ENCODE peak calls at places on chromosomes 12 and 14, in nine cellular contexts. H is AG04450, J is choroid plexus epithelial cell, X is GM12865, U is transverse colon, S is stomach, Q is astrocyte of the spinal cord, R is BE2C, T is endothelial cell of umbilical vein. P is an unnamed sample.

GRCh38 chr14:104423224-104423681 is 156.3 kb upstream of the C14orf180 start:
- DNase-seq in H (no peak), J (no peak), X (no peak), U (no peak), S (no peak), Q (no peak), R (no peak), T (no peak), P (no peak)

GRCh38 chr14:58296731-58297130 is 1.6 kb upstream of the ARID4A start:
- DNase-seq in H (no peak), J (peak; percentile 13), X (no peak), U (no peak), S (no peak), Q (no peak), R (no peak), T (peak; percentile 33), P (no peak)

GRCh38 chr14:103121846-103122577 is 1.2 kb upstream of the TNFAIP2 start:
- DNase-seq in H (no peak), J (peak; percentile 26), X (peak; percentile 54), U (peak; percentile 77), S (peak; percentile 81), Q (peak; percentile 54), R (peak; percentile 97), T (peak; percentile 73), P (no peak)

GRCh38 chr14:53032161-53032803 is 81.4 kb upstream of the FERMT2 start:
- DNase-seq in H (no peak), J (peak; percentile 83), X (no peak), U (no peak), S (no peak), Q (peak; percentile 86), R (no peak), T (peak; percentile 7), P (no peak)

GRCh38 chr12:131537267-131537920 is 173.5 kb upstream of the SFSWAP start:
- DNase-seq in H (no peak), J (no peak), X (no peak), U (no peak), S (no peak), Q (no peak), R (no peak), T (no peak), P (no peak)

GRCh38 chr14:100475268-100475667 is 111.9 kb downstream of the BEGAIN start:
- DNase-seq in H (no peak), J (no peak), X (no peak), U (no peak), S (no peak), Q (no peak), R (no peak), T (no peak), P (no peak)

GRCh38 chr12:6297170-6297569 is 13.3 kb upstream of the PLEKHG6 start:
- DNase-seq in H (no peak), J (no peak), X (no peak), U (no peak), S (no peak), Q (no peak), R (no peak), T (no peak), P (no peak)

GRCh38 chr14:21997300-21997699 is 323.7 kb upstream of the OR4E1 start:
- DNase-seq in H (no peak), J (peak; percentile 19), X (peak; percentile 26), U (no peak), S (no peak), Q (no peak), R (no peak), T (peak; percentile 23), P (peak; percentile 91)

GRCh38 chr14:91356218-91356763 is 61.3 kb downstream of the CCDC88C start:
- DNase-seq in H (no peak), J (no peak), X (peak; percentile 63), U (no peak), S (no peak), Q (no peak), R (no peak), T (no peak), P (no peak)

GRCh38 chr12:25054783-25055144 is 105.9 kb upstream of the BCAT1 start:
- DNase-seq in H (no peak), J (peak; percentile 80), X (peak; percentile 85), U (no peak), S (no peak), Q (peak; percentile 58), R (no peak), T (no peak), P (no peak)

DNA sequence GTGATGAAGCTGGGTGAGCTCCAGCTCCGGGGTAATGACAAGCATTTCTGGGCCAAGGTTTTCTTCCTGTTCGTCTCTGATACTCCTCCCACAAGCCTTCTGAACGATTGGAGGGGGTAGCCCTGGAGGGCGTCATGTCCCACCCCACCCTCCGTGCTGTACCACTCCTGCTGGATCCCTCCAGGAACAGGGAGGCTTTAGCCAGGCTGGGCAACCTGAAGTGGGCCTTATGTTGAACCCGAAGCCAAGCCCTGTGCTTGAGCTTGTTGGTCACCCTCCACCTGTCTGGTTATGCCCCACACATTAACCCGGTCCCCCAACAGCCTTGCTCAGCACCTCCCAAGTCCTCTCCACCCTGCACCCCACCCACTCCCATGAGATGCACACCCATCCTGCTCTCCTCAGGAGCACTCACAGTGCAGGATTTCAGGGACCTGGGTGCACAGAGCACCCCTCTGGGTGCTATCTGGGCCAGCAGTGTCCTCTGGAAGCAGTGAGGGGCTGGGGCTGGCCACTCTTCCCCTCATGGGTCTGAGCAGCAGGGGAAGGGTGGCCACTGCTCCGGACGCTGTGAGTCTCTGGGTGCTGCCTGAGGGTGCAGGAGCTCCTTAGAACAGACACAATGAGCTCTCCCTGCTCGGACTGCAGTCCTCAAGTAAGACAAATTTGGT is 6.8 kb upstream of the KRT83 start:
- DNase-seq in H (no peak), J (no peak), X (no peak), U (no peak), S (no peak), Q (no peak), R (no peak), T (no peak), P (no peak)
- H3K4me3 ChIP-seq in H (no peak overlapping the region), J (no peak overlapping the region), X (no peak overlapping the region), U (no peak overlapping the region), S (no peak overlapping the region), Q (no peak overlapping the region), R (no peak overlapping the region), T (no peak overlapping the region), P (no peak overlapping the region)

GRCh38 chr14:24674204-24674970 is 40.4 kb upstream of the GZMB start:
- DNase-seq in H (no peak), J (no peak), X (peak; percentile 84), U (no peak), S (no peak), Q (no peak), R (no peak), T (no peak), P (peak; percentile 60)
- H3K4me3 ChIP-seq in H (no peak overlapping the region), J (no peak overlapping the region), X (peak overlapping the region; percentile 55), U (no peak overlapping the region), S (no peak overlapping the region), Q (no peak overlapping the region), R (no peak overlapping the region), T (no peak overlapping the region), P (peak overlapping the region; percentile 19)

GRCh38 chr12:80937391-80938238 is at the start of gene LIN7A:
- DNase-seq in H (no peak), J (peak; percentile 15), X (peak; percentile 13), U (peak; percentile 14), S (peak; percentile 27), Q (peak; percentile 62), R (peak; percentile 71), T (peak; percentile 38), P (no peak)

GRCh38 chr12:80936353-80936641 is 1.4 kb downstream of the LIN7A start:
- DNase-seq in H (no peak), J (peak; percentile 42), X (no peak), U (no peak), S (no peak), Q (no peak), R (peak; percentile 50), T (no peak), P (no peak)

GRCh38 chr12:80936642-80937390 is 918 bp downstream of the LIN7A start:
- DNase-seq in H (no peak), J (peak; percentile 28), X (peak; percentile 27), U (peak; percentile 51), S (peak; percentile 27), Q (peak; percentile 63), R (peak; percentile 65), T (peak; percentile 44), P (no peak)

GRCh38 chr12:80939231-80939950 is 1.7 kb upstream of the LIN7A start:
- DNase-seq in H (no peak), J (peak; percentile 67), X (peak; percentile 6), U (no peak), S (no peak), Q (peak; percentile 24), R (no peak), T (peak; percentile 9), P (no peak)

GRCh38 chr12:80938397-80938796 is 663 bp upstream of the LIN7A start:
- DNase-seq in H (no peak), J (no peak), X (no peak), U (no peak), S (no peak), Q (no peak), R (no peak), T (no peak), P (no peak)
- H3K4me3 ChIP-seq in H (no peak overlapping the region), J (no peak overlapping the region), X (no peak overlapping the region), U (no peak overlapping the region), S (no peak overlapping the region), Q (peak overlapping the region; percentile 88), R (peak overlapping the region; percentile 96), T (no peak overlapping the region), P (no peak overlapping the region)

GRCh38 chr12:75447695-75448393 is 32.7 kb upstream of the GLIPR1 start:
- DNase-seq in H (no peak), J (no peak), X (no peak), U (no peak), S (no peak), Q (no peak), R (no peak), T (no peak), P (no peak)

GRCh38 chr12:75439930-75440329 is 40.6 kb upstream of the GLIPR1 start:
- DNase-seq in H (no peak), J (no peak), X (no peak), U (no peak), S (no peak), Q (no peak), R (no peak), T (no peak), P (no peak)

GRCh38 chr12:75443709-75444108 is 36.8 kb upstream of the GLIPR1 start:
- DNase-seq in H (no peak), J (no peak), X (no peak), U (no peak), S (no peak), Q (no peak), R (no peak), T (no peak), P (no peak)

GRCh38 chr12:75446857-75447256 is 33.7 kb upstream of the GLIPR1 start:
- DNase-seq in H (peak; percentile 34), J (peak; percentile 63), X (no peak), U (no peak), S (no peak), Q (peak; percentile 72), R (no peak), T (peak; percentile 52), P (no peak)

DNA sequence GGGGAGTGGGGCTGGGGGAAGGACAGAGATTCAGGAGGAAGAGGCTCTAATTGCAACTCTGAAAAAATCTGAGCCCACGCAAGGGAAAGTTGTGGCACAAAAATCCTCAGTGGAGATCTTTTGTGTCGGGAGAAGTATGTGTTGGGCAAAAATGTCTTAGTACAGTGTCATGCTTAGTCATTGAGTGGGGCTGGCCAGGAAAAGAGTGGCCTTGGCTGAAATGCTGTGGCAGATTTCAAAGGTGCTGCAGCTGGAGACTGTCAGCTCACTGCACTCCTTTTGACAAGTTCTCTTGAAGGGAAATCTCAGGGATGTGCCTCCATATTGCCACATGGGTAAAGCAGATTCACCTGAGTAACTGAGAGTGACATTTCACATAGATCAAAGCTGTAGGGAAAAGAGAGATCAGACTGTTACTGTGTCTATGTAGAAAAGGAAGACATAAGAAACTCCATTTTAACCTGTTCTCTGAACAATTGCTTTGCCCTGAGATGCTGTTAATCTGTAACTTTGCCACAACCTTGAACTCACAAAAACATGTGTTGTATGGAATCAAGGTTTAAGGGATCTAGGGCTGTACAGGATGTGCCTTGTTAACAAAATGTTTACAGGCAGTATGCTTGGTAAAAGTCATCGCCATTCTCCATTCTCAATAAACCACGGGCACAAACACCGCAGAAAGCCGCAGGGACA is 36.0 kb upstream of the GLIPR1 start:
- DNase-seq in H (peak; percentile 7), J (peak; percentile 25), X (no peak), U (no peak), S (no peak), Q (peak; percentile 50), R (no peak), T (no peak), P (no peak)
- H3K4me3 ChIP-seq in H (no peak overlapping the region), J (no peak overlapping the region), X (no peak overlapping the region), U (no peak overlapping the region), S (no peak overlapping the region), Q (no peak overlapping the region), R (no peak overlapping the region), T (no peak overlapping the region), P (no peak overlapping the region)

P was measured in Jurkat, Clone E6-1.